ENCODE peak calls at places on chromosomes 13 and 19, in four cellular contexts. P, Z, J and S are unnamed samples.
A peak's percentile ranks its signal among the peaks of the same experiment; 100 is the strongest.

GRCh38 chr19:1401138-1401888 is at the start of gene GAMT:
- DNase-seq in P (no peak), Z (no peak), J (no peak), S (peak; percentile 48)

GRCh38 chr19:55258476-55258827 is 365 bp downstream of the PPP6R1 start:
- DNase-seq in P (no peak), Z (no peak), J (peak; percentile 7), S (peak; percentile 34)

GRCh38 chr19:33630880-33631627 is 9.3 kb downstream of the CHST8 start:
- DNase-seq in P (no peak), Z (no peak), J (no peak), S (no peak)

GRCh38 chr19:54172413-54172763 is 572 bp downstream of the TMC4 start:
- DNase-seq in P (no peak), Z (no peak), J (no peak), S (no peak)

GRCh38 chr19:47275866-47276461 is 1.3 kb downstream of the INAFM1 start:
- DNase-seq in P (peak; percentile 64), Z (peak; percentile 79), J (peak; percentile 62), S (no peak)

GRCh38 chr13:79560954-79561353 is 80.0 kb downstream of the NDFIP2 start:
- DNase-seq in P (no peak), Z (no peak), J (no peak), S (no peak)

GRCh38 chr19:45423033-45423588 is 606 bp downstream of the ERCC1 start:
- DNase-seq in P (no peak), Z (no peak), J (no peak), S (peak; percentile 74)

GRCh38 chr19:55226788-55227187 is 1.8 kb downstream of the TMEM86B start:
- DNase-seq in P (no peak), Z (peak; percentile 8), J (no peak), S (no peak)

GRCh38 chr19:5466814-5467291 is 11.6 kb downstream of the ZNRF4 start:
- DNase-seq in P (no peak), Z (no peak), J (no peak), S (no peak)

GRCh38 chr19:50202399-50202798 is 1.0 kb upstream of the MYH14 start:
- DNase-seq in P (no peak), Z (no peak), J (no peak), S (no peak)

GRCh38 chr19:658916-659839 is 3.8 kb downstream of the RNF126 start:
- DNase-seq in P (peak; percentile 78), Z (peak; percentile 77), J (no peak), S (peak; percentile 72)

GRCh38 chr13:48377857-48378256 is 35.1 kb downstream of the LPAR6 start:
- DNase-seq in P (no peak), Z (no peak), J (no peak), S (no peak)

GRCh38 chr19:6464070-6464873 is at the start of gene CRB3:
- DNase-seq in P (no peak), Z (no peak), J (no peak), S (peak; percentile 50)

GRCh38 chr13:109593230-109593629 is 193.2 kb downstream of the IRS2 start:
- DNase-seq in P (no peak), Z (no peak), J (no peak), S (no peak)

GRCh38 chr19:311813-312261 is 20.6 kb upstream of the PLPP2 start:
- DNase-seq in P (no peak), Z (no peak), J (no peak), S (no peak)

GRCh38 chr13:76937416-76937815 is 10.9 kb upstream of the ACOD1 start:
- DNase-seq in P (peak; percentile 97), Z (no peak), J (peak; percentile 96), S (no peak)

GRCh38 chr13:54287062-54287764 is 1258.6 kb downstream of the OLFM4 start:
- DNase-seq in P (no peak), Z (no peak), J (no peak), S (no peak)

GRCh38 chr19:17687857-17688784 is at the start of gene UNC13A:
- DNase-seq in P (peak; percentile 28), Z (peak; percentile 59), J (peak; percentile 21), S (peak; percentile 17)

GRCh38 chr13:67438465-67438864 is 208.3 kb upstream of the PCDH9 start:
- DNase-seq in P (no peak), Z (no peak), J (peak; percentile 1), S (no peak)

GRCh38 chr19:39202998-39203355 is 1.1 kb downstream of the SYCN start:
- DNase-seq in P (no peak), Z (no peak), J (no peak), S (no peak)